ENCODE peak calls at places on chromosomes 3 and 15, in eight cellular contexts. S, Q, I, M, B, T, D and O are unnamed samples.

GRCh38 chr3:12420393-12420792 is 63.9 kb upstream of the TSEN2 start:
- DNase-seq in S (no peak), Q (no peak), I (peak), M (no peak), B (no peak), T (no peak), D (no peak), O (no peak)

GRCh38 chr3:107193114-107193513 is 184.1 kb upstream of the CCDC54 start:
- DNase-seq in S (no peak), Q (no peak), I (peak), M (no peak), B (no peak), T (no peak), D (no peak), O (no peak)

GRCh38 chr15:47717036-47717611 is at the start of gene SEMA6D:
- DNase-seq in S (no peak), Q (peak), I (peak), M (peak), B (no peak), T (peak), D (no peak), O (peak)

GRCh38 chr15:46365612-46366011 is 730.8 kb downstream of the SQOR start:
- DNase-seq in S (no peak), Q (no peak), I (peak), M (no peak), B (no peak), T (no peak), D (no peak), O (no peak)

GRCh38 chr3:21750831-21751391 is at the start of gene ZNF385D:
- DNase-seq in S (no peak), Q (no peak), I (peak), M (peak), B (no peak), T (no peak), D (no peak), O (no peak)

GRCh38 chr15:98562361-98562791 is 86.0 kb upstream of the IGF1R start:
- DNase-seq in S (no peak), Q (no peak), I (no peak), M (no peak), B (no peak), T (no peak), D (no peak), O (no peak)

GRCh38 chr3:99863588-99863987 is 45.9 kb downstream of the CMSS1 start:
- DNase-seq in S (no peak), Q (no peak), I (no peak), M (no peak), B (no peak), T (no peak), D (peak), O (no peak)

GRCh38 chr15:58410353-58410752 is 21.4 kb upstream of the LIPC start:
- DNase-seq in S (no peak), Q (no peak), I (peak), M (no peak), B (no peak), T (no peak), D (peak), O (no peak)

GRCh38 chr3:110341047-110341446 is 730.6 kb upstream of the NECTIN3 start:
- DNase-seq in S (no peak), Q (no peak), I (peak), M (no peak), B (no peak), T (no peak), D (no peak), O (no peak)

GRCh38 chr3:71194785-71195184 is 388.7 kb downstream of the FOXP1 start:
- DNase-seq in S (no peak), Q (no peak), I (no peak), M (peak), B (no peak), T (no peak), D (no peak), O (no peak)

GRCh38 chr3:52820741-52821140 is 9.7 kb downstream of the ITIH4 start:
- DNase-seq in S (no peak), Q (peak), I (peak), M (peak), B (no peak), T (no peak), D (peak), O (no peak)

GRCh38 chr15:99631256-99631655 is 65.5 kb downstream of the MEF2A start:
- DNase-seq in S (no peak), Q (no peak), I (peak), M (no peak), B (peak), T (no peak), D (no peak), O (no peak)

GRCh38 chr15:83396071-83396470 is 51.1 kb upstream of the SH3GL3 start:
- DNase-seq in S (no peak), Q (no peak), I (no peak), M (no peak), B (no peak), T (no peak), D (no peak), O (no peak)

GRCh38 chr3:171284308-171285075 is 175.7 kb downstream of the TNIK start:
- DNase-seq in S (no peak), Q (no peak), I (peak), M (no peak), B (no peak), T (peak), D (peak), O (no peak)

GRCh38 chr15:86572368-86572841 is 492.7 kb downstream of the AGBL1 start:
- DNase-seq in S (no peak), Q (no peak), I (no peak), M (no peak), B (no peak), T (no peak), D (no peak), O (no peak)

GRCh38 chr3:73622135-73622534 is 2.6 kb downstream of the PDZRN3 start:
- DNase-seq in S (no peak), Q (peak), I (peak), M (no peak), B (no peak), T (no peak), D (no peak), O (peak)

GRCh38 chr3:45931476-45931875 is 11.8 kb upstream of the CXCR6 start:
- DNase-seq in S (no peak), Q (no peak), I (no peak), M (no peak), B (no peak), T (no peak), D (no peak), O (no peak)

GRCh38 chr15:63482874-63483323 is 21.5 kb upstream of the USP3 start:
- DNase-seq in S (no peak), Q (no peak), I (no peak), M (no peak), B (no peak), T (no peak), D (no peak), O (peak)

GRCh38 chr15:49734831-49735508 is 114.1 kb downstream of the DTWD1 start:
- DNase-seq in S (no peak), Q (no peak), I (no peak), M (no peak), B (no peak), T (no peak), D (no peak), O (no peak)

GRCh38 chr3:138972941-138973340 is 25.9 kb downstream of the FOXL2NB start:
- DNase-seq in S (no peak), Q (no peak), I (no peak), M (no peak), B (no peak), T (no peak), D (no peak), O (no peak)

GRCh38 chr3:177731644-177732268 is 534.5 kb upstream of the TBL1XR1 start:
- DNase-seq in S (no peak), Q (no peak), I (peak), M (no peak), B (no peak), T (no peak), D (no peak), O (no peak)

GRCh38 chr3:197186887-197187588 is 111.4 kb downstream of the DLG1 start:
- DNase-seq in S (no peak), Q (peak), I (peak), M (peak), B (peak), T (peak), D (peak), O (peak)

GRCh38 chr3:9879830-9880549 is at the start of gene CIDEC:
- DNase-seq in S (no peak), Q (no peak), I (peak), M (no peak), B (no peak), T (no peak), D (no peak), O (no peak)

GRCh38 chr3:17743660-17743995 is 1.2 kb upstream of the TBC1D5 start:
- DNase-seq in S (no peak), Q (no peak), I (no peak), M (no peak), B (no peak), T (no peak), D (no peak), O (no peak)

GRCh38 chr3:143208976-143209714 is 89.6 kb downstream of the CHST2 start:
- DNase-seq in S (no peak), Q (no peak), I (no peak), M (no peak), B (no peak), T (no peak), D (peak), O (no peak)

GRCh38 chr15:87209891-87210649 is 1046.5 kb downstream of the NTRK3 start:
- DNase-seq in S (no peak), Q (no peak), I (no peak), M (no peak), B (no peak), T (no peak), D (no peak), O (no peak)

GRCh38 chr3:9067352-9067975 is 104.2 kb upstream of the RAD18 start:
- DNase-seq in S (no peak), Q (peak), I (peak), M (peak), B (peak), T (peak), D (peak), O (peak)

GRCh38 chr15:100810831-100811230 is 68.8 kb upstream of the ALDH1A3 start:
- DNase-seq in S (no peak), Q (no peak), I (no peak), M (no peak), B (no peak), T (no peak), D (no peak), O (no peak)

GRCh38 chr3:128788268-128788869 is 62.4 kb downstream of the RAB7A start:
- DNase-seq in S (no peak), Q (no peak), I (no peak), M (no peak), B (no peak), T (no peak), D (peak), O (no peak)

GRCh38 chr3:172275586-172275985 is 172.7 kb downstream of the GHSR start:
- DNase-seq in S (no peak), Q (no peak), I (no peak), M (no peak), B (no peak), T (no peak), D (no peak), O (no peak)